ENCODE peak calls at places on chromosomes 13 and 19, in five cellular contexts. O is transverse colon, R is IMR-90, G is aorta, V is psoas muscle. H is an unnamed sample. For H3K4me1 and H3K36me3, the result is how much of the 10 kb centered on the place peaks cover.

GRCh38 chr13:109744512-109745051 is 41.8 kb downstream of the IRS2 start:
- DNase-seq in R (peak), O (peak), G (no peak), V (peak), H (no peak)

GRCh38 chr13:40205771-40206240 is 460.6 kb downstream of the FOXO1 start:
- DNase-seq in G (no peak), V (no peak), O (no peak), R (no peak), H (no peak)

GRCh38 chr19:1131718-1132552 is 28.1 kb downstream of the GPX4 start:
- DNase-seq in R (peak), O (peak), G (peak), V (peak), H (peak)

GRCh38 chr13:39035799-39036198 is 2.1 kb downstream of the PROSER1 start:
- DNase-seq in R (no peak), V (no peak), G (no peak), O (no peak), H (no peak)

GRCh38 chr13:44347905-44348304 is 25.7 kb upstream of the SERP2 start:
- DNase-seq in V (no peak), R (peak), O (no peak), G (no peak), H (no peak)

GRCh38 chr13:95713651-95714050 is 36.7 kb downstream of the DNAJC3 start:
- DNase-seq in G (no peak), V (no peak), O (no peak), R (peak), H (no peak)

GRCh38 chr13:59360916-59361315 is 802.8 kb downstream of the DIAPH3 start:
- DNase-seq in G (no peak), V (no peak), R (no peak), O (no peak), H (no peak)

GRCh38 chr19:48991011-48991609 is 2.0 kb downstream of the GYS1 start:
- DNase-seq in R (no peak), V (no peak), O (no peak), G (no peak), H (no peak)

GRCh38 chr13:31631071-31631470 is 108.3 kb upstream of the RXFP2 start:
- DNase-seq in O (no peak), V (no peak), R (no peak), G (no peak), H (no peak)

GRCh38 chr13:63517376-63517775 is 2101.7 kb upstream of the PCDH20 start:
- DNase-seq in O (no peak), V (no peak), G (no peak), R (peak), H (no peak)

GRCh38 chr13:48126944-48127814 is 32.3 kb upstream of the MED4 start:
- DNase-seq in R (peak), G (peak), V (peak), O (peak), H (peak)

GRCh38 chr13:24161980-24162517 is 1.5 kb downstream of the SPATA13 start:
- DNase-seq in O (peak), G (no peak), R (no peak), V (no peak), H (no peak)

GRCh38 chr13:43665388-43665787 is 121.4 kb downstream of the ENOX1 start:
- DNase-seq in O (no peak), G (no peak), R (no peak), V (no peak), H (no peak)

GRCh38 chr13:113874177-113874576 is 10.3 kb upstream of the GAS6 start:
- DNase-seq in O (no peak), G (no peak), V (no peak), R (no peak), H (no peak)

GRCh38 chr19:49327878-49328544 is 3.0 kb upstream of the SLC6A16 start:
- DNase-seq in V (no peak), R (peak), O (no peak), G (no peak), H (peak)

GRCh38 chr13:99481357-99481756 is 19.9 kb upstream of the TM9SF2 start:
- DNase-seq in G (no peak), R (no peak), V (no peak), O (no peak), H (no peak)

GRCh38 chr13:76886292-76887061 is at the start of gene KCTD12:
- DNase-seq in O (peak), R (peak), V (peak), G (peak), H (peak)

GRCh38 chr19:8244442-8244841 is 35.3 kb downstream of the CERS4 start:
- DNase-seq in O (no peak), R (no peak), G (no peak), V (no peak), H (no peak)

GRCh38 chr13:28704919-28705318 is 13.9 kb downstream of the SLC46A3 start:
- DNase-seq in R (no peak), O (no peak), G (no peak), V (no peak), H (no peak)

GRCh38 chr13:113602291-113602970 is 17.9 kb downstream of the TFDP1 start:
- DNase-seq in G (peak), O (no peak), V (peak), R (no peak), H (no peak)

GRCh38 chr13:74092711-74093110 is 41.5 kb downstream of the KLF12 start:
- DNase-seq in R (no peak), G (no peak), V (no peak), O (no peak), H (no peak)

GRCh38 chr13:40109324-40109958 is 454.0 kb downstream of the COG6 start:
- DNase-seq in O (no peak), R (peak), G (no peak), V (no peak), H (no peak)

GRCh38 chr19:1045247-1045603 is 5.3 kb downstream of the ABCA7 start:
- DNase-seq in O (peak), V (peak), R (no peak), G (peak), H (peak)

GRCh38 chr19:11435833-11436313 is 438 bp downstream of the PRKCSH start:
- DNase-seq in V (no peak), R (peak), G (no peak), O (peak), H (no peak)

GRCh38 chr19:53772943-53773342 is 51.2 kb downstream of the NLRP12 start:
- DNase-seq in R (peak), V (no peak), O (peak), G (no peak), H (peak)

GRCh38 chr13:96629331-96629730 is 364.9 kb downstream of the OXGR1 start:
- DNase-seq in V (no peak), O (no peak), G (no peak), R (no peak), H (no peak)

GRCh38 chr13:109055850-109056249 is 426.4 kb downstream of the MYO16 start:
- DNase-seq in G (no peak), R (no peak), O (no peak), V (no peak), H (no peak)

GRCh38 chr13:49935171-49936084 is 712 bp downstream of the SPRYD7 start:
- DNase-seq in G (no peak), R (peak), V (no peak), O (peak), H (peak)

GRCh38 chr13:24127116-24127631 is 33.3 kb upstream of the SPATA13 start:
- DNase-seq in V (no peak), G (no peak), O (peak), R (peak), H (no peak)

GRCh38 chr19:37654525-37654832 is 786 bp downstream of the ZFP30 start:
- DNase-seq in G (no peak), O (no peak), V (no peak), R (peak), H (no peak)

GRCh38 chr13:76161143-76161542 is 525.0 kb downstream of the LMO7 start:
- DNase-seq in R (peak), O (no peak), V (no peak), G (peak), H (no peak)

GRCh38 chr19:49387936-49388372 is at the start of gene KASH5:
- DNase-seq in V (peak), G (peak), R (peak), O (peak), H (peak)

GRCh38 chr19:36488816-36489138 is 584 bp downstream of the ZNF566 start:
- DNase-seq in G (no peak), R (no peak), O (no peak), V (no peak), H (no peak)

GRCh38 chr13:41053384-41053826 is 7.9 kb upstream of the WBP4 start:
- DNase-seq in R (peak), O (no peak), G (no peak), V (no peak), H (no peak)

DNA sequence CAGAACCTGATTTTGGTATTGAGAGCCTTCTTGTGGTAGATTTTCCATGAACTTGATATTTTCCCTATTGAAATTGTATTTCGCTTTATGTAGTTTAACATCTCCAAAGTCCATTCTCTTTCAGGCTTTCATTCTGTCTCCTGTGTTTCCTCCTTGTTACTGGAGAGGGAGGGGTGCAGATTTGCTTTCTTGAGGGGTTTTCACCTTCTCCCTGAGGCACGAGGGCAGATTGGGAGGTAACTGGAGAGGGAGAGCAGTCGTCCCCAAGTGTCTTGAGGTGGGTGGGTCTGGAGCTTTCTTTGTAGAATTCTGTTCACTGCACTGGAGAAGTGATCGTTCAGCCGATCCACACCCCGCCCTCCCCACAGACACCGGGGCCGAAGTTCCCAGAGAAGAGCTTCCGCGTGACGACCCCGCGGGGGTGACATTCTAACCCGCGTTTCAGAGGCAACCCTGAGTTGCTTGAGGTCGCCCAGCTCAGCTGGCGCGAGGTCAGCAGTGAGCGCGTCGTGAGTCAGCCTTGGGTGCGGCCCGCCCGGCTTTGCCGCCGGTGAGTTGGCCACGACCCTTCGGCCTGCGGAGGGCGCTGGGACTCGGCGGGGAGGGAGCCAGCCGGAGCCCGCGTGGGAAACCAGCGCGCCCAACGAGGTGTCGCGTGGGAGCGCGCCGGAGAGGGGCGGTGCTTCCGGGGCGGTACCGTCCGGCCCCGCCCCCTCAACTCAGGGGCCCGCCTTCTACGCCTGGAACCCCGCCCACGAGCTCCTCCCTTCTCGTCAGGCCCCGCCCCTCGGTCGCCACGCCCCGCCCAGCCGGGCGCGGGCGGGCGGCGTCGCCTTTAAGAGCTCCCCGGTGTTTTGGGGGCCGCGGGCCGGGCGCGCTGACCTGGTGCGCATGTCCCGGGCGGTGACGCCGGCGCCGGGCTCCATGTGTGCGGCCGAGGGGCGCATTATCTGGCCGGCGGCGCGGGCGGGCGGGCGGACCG is at the start of gene GATAD2A:
- DNase-seq in O (peak), G (peak), V (peak), R (peak), H (peak)
- H3K4me1 ChIP-seq in O (under half), G (under half), V (half or more), R (under half), H (under half)

GRCh38 chr19:18123819-18124218 is 26.2 kb downstream of the MAST3 start:
- DNase-seq in G (no peak), R (no peak), O (no peak), V (no peak), H (no peak)
- H3K36me3 ChIP-seq in G (under half), R (under half), O (under half), V (under half), H (under half)

DNA sequence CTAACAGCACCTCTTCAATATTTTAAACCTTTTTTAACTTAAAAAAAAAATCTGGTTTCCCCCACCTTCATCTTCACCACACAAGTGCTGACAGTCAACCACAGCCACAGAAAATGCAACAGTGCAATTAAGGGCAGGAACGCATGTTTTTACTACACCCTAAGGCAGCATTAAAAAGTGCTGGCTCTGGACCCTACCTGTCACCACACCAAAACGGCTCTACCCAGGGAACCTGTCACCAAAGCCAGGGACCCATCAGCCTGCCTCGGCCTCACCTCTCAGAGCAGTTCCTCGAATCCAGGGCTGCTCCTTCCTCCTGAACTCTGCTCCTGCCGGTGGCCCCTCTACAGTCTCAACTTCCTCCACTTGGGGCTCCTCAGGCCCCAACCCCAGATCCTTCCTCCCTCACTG is 22.5 kb upstream of the SLC35E1 start:
- DNase-seq in V (no peak), G (no peak), O (no peak), R (no peak), H (peak)
- H3K4me1 ChIP-seq in V (half or more), G (under half), O (under half), R (under half), H (under half)

GRCh38 chr13:51360489-51360888 is 21.0 kb downstream of the SERPINE3 start:
- DNase-seq in G (no peak), V (no peak), R (no peak), O (no peak), H (no peak)

GRCh38 chr13:51359352-51359751 is 19.9 kb downstream of the SERPINE3 start:
- DNase-seq in V (no peak), G (no peak), O (no peak), R (no peak), H (no peak)

GRCh38 chr13:51357928-51358595 is 18.6 kb downstream of the SERPINE3 start:
- DNase-seq in O (no peak), V (no peak), R (no peak), G (no peak), H (no peak)

GRCh38 chr13:51363625-51364024 is 24.1 kb downstream of the SERPINE3 start:
- DNase-seq in V (no peak), R (no peak), O (no peak), G (no peak), H (no peak)

GRCh38 chr13:51361111-51361510 is 21.6 kb downstream of the SERPINE3 start:
- DNase-seq in G (no peak), R (no peak), V (no peak), O (no peak), H (no peak)
- H3K36me3 ChIP-seq in G (under half), R (under half), V (under half), O (under half), H (under half)

DNA sequence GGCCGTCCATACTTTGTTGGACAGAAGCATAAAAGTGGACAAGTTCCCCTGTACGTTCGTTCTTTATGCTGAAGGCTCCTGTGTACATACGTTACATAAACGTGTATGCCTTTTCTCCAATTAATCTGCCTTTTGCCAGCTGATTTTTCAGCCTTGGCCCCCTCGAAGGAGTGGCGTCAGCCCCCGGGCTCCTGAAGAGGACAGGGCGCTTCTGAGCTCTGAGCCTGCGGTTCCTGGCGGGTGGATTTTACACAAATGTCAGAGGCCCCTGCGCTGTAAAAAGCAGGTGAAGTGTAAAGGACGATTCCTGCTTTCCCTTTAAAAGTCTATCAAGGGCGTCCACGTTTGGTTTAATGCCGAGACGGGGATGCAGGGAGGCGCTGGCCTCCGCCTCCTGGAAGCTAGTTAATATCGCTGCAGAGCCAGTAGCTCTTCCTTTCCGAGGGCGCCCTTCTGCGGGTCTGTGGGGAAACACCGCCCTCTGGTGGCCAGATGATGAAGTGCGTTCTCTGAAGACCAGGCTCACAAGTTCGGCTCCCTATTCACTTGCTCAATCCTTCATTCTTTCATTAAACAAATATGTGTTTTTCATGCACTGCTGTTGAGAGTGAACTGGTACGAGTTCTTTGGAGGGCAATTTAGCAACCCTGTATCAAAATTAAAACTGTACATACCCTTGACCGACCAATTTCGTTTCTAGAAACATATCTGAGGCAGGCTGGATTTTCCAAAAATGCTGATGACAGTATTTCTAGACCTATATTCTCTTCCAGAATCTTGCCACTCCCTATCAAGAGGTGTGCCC is 62.0 kb downstream of the GPR12 start:
- DNase-seq in V (peak), R (peak), O (peak), G (peak), H (peak)
- H3K4me1 ChIP-seq in V (under half), R (under half), O (under half), G (under half), H (under half)

DNA sequence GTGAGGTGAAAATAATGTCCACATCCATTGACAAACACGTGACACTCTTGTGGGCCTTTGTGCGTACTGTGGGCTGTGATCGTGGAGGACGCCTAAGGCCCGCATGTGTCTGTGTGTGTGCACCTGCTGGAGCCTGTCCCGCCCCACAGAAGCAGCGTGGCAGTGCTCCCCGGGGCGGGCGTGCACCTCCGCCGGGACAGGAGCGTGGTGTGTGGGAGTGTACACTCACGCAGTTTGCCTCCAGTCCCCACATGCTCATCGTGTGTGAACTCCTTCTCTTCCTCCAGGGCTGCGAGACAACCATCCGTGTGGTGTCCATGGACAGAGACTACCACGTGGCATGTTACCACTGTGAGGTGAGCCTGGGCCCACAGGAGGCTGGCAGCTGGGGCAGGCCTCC is 13.9 kb downstream of the WTIP start:
- DNase-seq in V (no peak), O (no peak), G (no peak), R (no peak), H (no peak)
- H3K36me3 ChIP-seq in V (under half), O (under half), G (under half), R (half or more), H (under half)

GRCh38 chr19:47514869-47515588 is at the start of gene NAPA:
- DNase-seq in O (peak), R (peak), G (peak), V (peak), H (peak)
- H3K4me1 ChIP-seq in O (under half), R (under half), G (under half), V (under half), H (half or more)

GRCh38 chr19:39389621-39390414 is 1.1 kb downstream of the PAF1 start:
- DNase-seq in O (no peak), G (no peak), V (peak), R (no peak), H (no peak)
- H3K36me3 ChIP-seq in O (under half), G (under half), V (under half), R (under half), H (under half)

GRCh38 chr13:111175372-111175771 is 60.3 kb downstream of the ARHGEF7 start:
- DNase-seq in R (no peak), O (no peak), G (no peak), V (no peak), H (no peak)
- H3K4me1 ChIP-seq in R (under half), O (under half), G (under half), V (half or more), H (half or more)

DNA sequence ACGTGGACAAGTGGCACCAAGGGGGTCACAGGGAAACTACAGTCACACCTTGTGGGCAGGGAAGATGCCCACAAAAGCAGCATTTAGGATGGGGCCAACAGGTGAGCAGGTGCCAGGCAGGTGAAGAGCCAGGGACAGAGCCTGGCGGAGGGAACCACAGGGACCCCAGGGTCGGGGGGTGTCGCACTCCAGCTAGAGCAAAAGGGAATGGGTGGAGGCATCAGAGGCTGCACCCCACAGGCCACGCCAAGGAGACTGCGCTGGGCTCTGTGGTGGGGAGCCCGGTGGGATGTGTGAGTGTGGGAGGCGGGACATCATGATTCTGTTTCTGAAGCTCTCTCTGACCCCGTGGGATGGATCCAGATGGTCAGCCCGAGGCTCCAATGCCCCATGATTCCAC is 66.7 kb downstream of the EPS15L1 start:
- DNase-seq in V (peak), G (no peak), R (no peak), O (no peak), H (no peak)
- H3K36me3 ChIP-seq in V (under half), G (under half), R (half or more), O (half or more), H (under half)

H was measured in CD8-positive, alpha-beta memory T cell.